ENCODE peak calls at places on chromosome 19, in five cellular contexts. One of them, this sample, is unnamed.

GRCh38 chr19:53308339-53308811 is 25.2 kb upstream of the ZNF845 start:
- DNase-seq in T-helper 9 cell: no peak
- DNase-seq in NCI-H510A treated with DMSO at 0.1 percent for 48 hours: no peak
- DNase-seq in retinal pigment epithelial cell: no peak
- DNase-seq in uterus: no peak
- DNase-seq in this sample: peak; percentile 9

GRCh38 chr19:47786566-47786965 is 8.1 kb downstream of the SELENOW start:
- DNase-seq in T-helper 9 cell: no peak
- DNase-seq in NCI-H510A treated with DMSO at 0.1 percent for 48 hours: no peak
- DNase-seq in retinal pigment epithelial cell: no peak
- DNase-seq in uterus: no peak
- DNase-seq in this sample: no peak

GRCh38 chr19:13872695-13873389 is 4.1 kb upstream of the NANOS3 start:
- DNase-seq in T-helper 9 cell: no peak
- DNase-seq in NCI-H510A treated with DMSO at 0.1 percent for 48 hours: no peak
- DNase-seq in retinal pigment epithelial cell: no peak
- DNase-seq in uterus: no peak
- DNase-seq in this sample: no peak

GRCh38 chr19:6241680-6242079 is 38.1 kb downstream of the MLLT1 start:
- DNase-seq in T-helper 9 cell: no peak
- DNase-seq in NCI-H510A treated with DMSO at 0.1 percent for 48 hours: no peak
- DNase-seq in retinal pigment epithelial cell: no peak
- DNase-seq in uterus: no peak
- DNase-seq in this sample: peak; percentile 50

GRCh38 chr19:9934132-9934950 is 2.0 kb downstream of the OLFM2 start:
- DNase-seq in T-helper 9 cell: peak; percentile 86
- DNase-seq in NCI-H510A treated with DMSO at 0.1 percent for 48 hours: no peak
- DNase-seq in retinal pigment epithelial cell: no peak
- DNase-seq in uterus: peak; percentile 87
- DNase-seq in this sample: peak; percentile 52

GRCh38 chr19:926595-927043 is 784 bp downstream of the ARID3A start:
- DNase-seq in T-helper 9 cell: no peak
- DNase-seq in NCI-H510A treated with DMSO at 0.1 percent for 48 hours: no peak
- DNase-seq in retinal pigment epithelial cell: no peak
- DNase-seq in uterus: no peak
- DNase-seq in this sample: no peak

GRCh38 chr19:44499559-44499958 is 763 bp downstream of the ZNF180 start:
- DNase-seq in T-helper 9 cell: no peak
- DNase-seq in NCI-H510A treated with DMSO at 0.1 percent for 48 hours: no peak
- DNase-seq in retinal pigment epithelial cell: no peak
- DNase-seq in uterus: no peak
- DNase-seq in this sample: no peak

GRCh38 chr19:5153601-5154128 is 184.8 kb downstream of the KDM4B start:
- DNase-seq in T-helper 9 cell: no peak
- DNase-seq in NCI-H510A treated with DMSO at 0.1 percent for 48 hours: no peak
- DNase-seq in retinal pigment epithelial cell: no peak
- DNase-seq in uterus: peak; percentile 11
- DNase-seq in this sample: no peak

GRCh38 chr19:13865578-13866462 is 11.1 kb upstream of the NANOS3 start:
- DNase-seq in T-helper 9 cell: no peak
- DNase-seq in NCI-H510A treated with DMSO at 0.1 percent for 48 hours: no peak
- DNase-seq in retinal pigment epithelial cell: no peak
- DNase-seq in uterus: no peak
- DNase-seq in this sample: no peak

GRCh38 chr19:7862413-7862951 is 11.7 kb downstream of the PRR36 start:
- DNase-seq in T-helper 9 cell: peak; percentile 73
- DNase-seq in NCI-H510A treated with DMSO at 0.1 percent for 48 hours: no peak
- DNase-seq in retinal pigment epithelial cell: no peak
- DNase-seq in uterus: no peak
- DNase-seq in this sample: peak; percentile 70

GRCh38 chr19:13881692-13882418 is 4.9 kb downstream of the NANOS3 start:
- DNase-seq in T-helper 9 cell: no peak
- DNase-seq in NCI-H510A treated with DMSO at 0.1 percent for 48 hours: no peak
- DNase-seq in retinal pigment epithelial cell: no peak
- DNase-seq in uterus: no peak
- DNase-seq in this sample: no peak

GRCh38 chr19:54684537-54684936 is 21.8 kb downstream of the LILRB4 start:
- DNase-seq in T-helper 9 cell: no peak
- DNase-seq in NCI-H510A treated with DMSO at 0.1 percent for 48 hours: no peak
- DNase-seq in retinal pigment epithelial cell: no peak
- DNase-seq in uterus: no peak
- DNase-seq in this sample: no peak

GRCh38 chr19:17405250-17406038 is at the start of gene BST2:
- DNase-seq in T-helper 9 cell: no peak
- DNase-seq in NCI-H510A treated with DMSO at 0.1 percent for 48 hours: no peak
- DNase-seq in retinal pigment epithelial cell: peak; percentile 18
- DNase-seq in uterus: peak; percentile 57
- DNase-seq in this sample: peak; percentile 40

GRCh38 chr19:50803633-50804419 is 13.6 kb downstream of the ACP4 start:
- DNase-seq in T-helper 9 cell: no peak
- DNase-seq in NCI-H510A treated with DMSO at 0.1 percent for 48 hours: no peak
- DNase-seq in retinal pigment epithelial cell: no peak
- DNase-seq in uterus: no peak
- DNase-seq in this sample: no peak

GRCh38 chr19:9834726-9835506 is at the start of gene PIN1:
- DNase-seq in T-helper 9 cell: peak; percentile 99
- DNase-seq in NCI-H510A treated with DMSO at 0.1 percent for 48 hours: peak; percentile 98
- DNase-seq in retinal pigment epithelial cell: peak; percentile 93
- DNase-seq in uterus: peak; percentile 99
- DNase-seq in this sample: peak; percentile 99

GRCh38 chr19:16382775-16383543 is 58.3 kb downstream of the KLF2 start:
- DNase-seq in T-helper 9 cell: peak; percentile 75
- DNase-seq in NCI-H510A treated with DMSO at 0.1 percent for 48 hours: peak; percentile 75
- DNase-seq in retinal pigment epithelial cell: peak; percentile 29
- DNase-seq in uterus: peak; percentile 92
- DNase-seq in this sample: peak; percentile 80